ENCODE peak calls at places on chromosomes 16 and 17, in eight cellular contexts. N is AG09319, M is ACHN, A is left lobe of liver, S is activated T-cell treated with anti-CD3 and anti-CD28 coated beads for 4 hours, C is neural progenitor cell, D is T-helper 1 cell, O is memory B cell. U is an unnamed sample.

GRCh38 chr17:44345497-44346026 is 460 bp downstream of the GRN start:
- DNase-seq in N (no peak), M (peak; percentile 79), A (peak; percentile 58), S (no peak), C (peak; percentile 91), D (no peak), O (peak; percentile 69), U (peak; percentile 38)

GRCh38 chr17:80384078-80384960 is 30.6 kb upstream of the ENDOV start:
- DNase-seq in N (no peak), M (no peak), A (no peak), S (no peak), C (no peak), D (no peak), O (no peak), U (no peak)

GRCh38 chr16:79195948-79196347 is 404.6 kb downstream of the MAF start:
- DNase-seq in N (no peak), M (no peak), A (no peak), S (no peak), C (no peak), D (no peak), O (no peak), U (no peak)

GRCh38 chr16:87806608-87807546 is 41.1 kb upstream of the KLHDC4 start:
- DNase-seq in N (peak; percentile 90), M (peak; percentile 90), A (no peak), S (no peak), C (no peak), D (no peak), O (peak; percentile 52), U (peak; percentile 71)

GRCh38 chr17:40319651-40320550 is 10.9 kb downstream of the RARA start:
- DNase-seq in N (no peak), M (no peak), A (no peak), S (peak; percentile 80), C (no peak), D (peak; percentile 78), O (no peak), U (no peak)

GRCh38 chr17:29546085-29546484 is 20.8 kb downstream of the ABHD15 start:
- DNase-seq in N (no peak), M (no peak), A (no peak), S (no peak), C (no peak), D (no peak), O (no peak), U (peak; percentile 48)

GRCh38 chr16:81491522-81492188 is 47.0 kb downstream of the CMIP start:
- DNase-seq in N (no peak), M (no peak), A (no peak), S (no peak), C (no peak), D (no peak), O (no peak), U (no peak)

GRCh38 chr16:29687755-29688154 is 8.8 kb downstream of the QPRT start:
- DNase-seq in N (no peak), M (no peak), A (no peak), S (no peak), C (no peak), D (no peak), O (no peak), U (peak; percentile 28)

GRCh38 chr17:80724723-80725388 is 180.2 kb downstream of the RPTOR start:
- DNase-seq in N (no peak), M (peak; percentile 62), A (no peak), S (no peak), C (no peak), D (no peak), O (no peak), U (peak; percentile 82)

GRCh38 chr17:16919663-16920627 is 52.0 kb downstream of the TNFRSF13B start:
- DNase-seq in N (no peak), M (no peak), A (peak; percentile 24), S (no peak), C (no peak), D (no peak), O (no peak), U (no peak)

GRCh38 chr17:78717431-78717980 is 64.6 kb downstream of the CYTH1 start:
- DNase-seq in N (no peak), M (peak; percentile 34), A (peak; percentile 70), S (no peak), C (no peak), D (no peak), O (no peak), U (no peak)

GRCh38 chr16:74773431-74774222 is 993 bp downstream of the FA2H start:
- DNase-seq in N (no peak), M (no peak), A (no peak), S (no peak), C (no peak), D (no peak), O (no peak), U (no peak)

GRCh38 chr17:40707720-40708119 is 4.2 kb upstream of the KRT24 start:
- DNase-seq in N (no peak), M (no peak), A (no peak), S (no peak), C (no peak), D (no peak), O (no peak), U (no peak)

GRCh38 chr17:40224707-40225092 is 5.6 kb downstream of the WIPF2 start:
- DNase-seq in N (no peak), M (no peak), A (no peak), S (no peak), C (no peak), D (no peak), O (no peak), U (peak; percentile 89)

GRCh38 chr16:3065069-3065741 is at the start of gene IL32:
- DNase-seq in N (peak; percentile 34), M (peak; percentile 80), A (peak; percentile 87), S (peak; percentile 68), C (no peak), D (peak; percentile 38), O (no peak), U (peak; percentile 59)

GRCh38 chr16:82187829-82188228 is 17.8 kb upstream of the MPHOSPH6 start:
- DNase-seq in N (no peak), M (no peak), A (no peak), S (no peak), C (no peak), D (no peak), O (no peak), U (no peak)

GRCh38 chr16:31876955-31877828 is 3.6 kb downstream of the ZNF267 start:
- DNase-seq in N (peak; percentile 42), M (peak; percentile 87), A (no peak), S (no peak), C (no peak), D (no peak), O (no peak), U (peak; percentile 93)

GRCh38 chr16:67397451-67397801 is 4.1 kb upstream of the TPPP3 start:
- DNase-seq in N (no peak), M (no peak), A (no peak), S (no peak), C (no peak), D (no peak), O (no peak), U (no peak)

GRCh38 chr17:56112086-56112485 is 41.2 kb upstream of the ANKFN1 start:
- DNase-seq in N (peak; percentile 34), M (no peak), A (no peak), S (no peak), C (no peak), D (no peak), O (no peak), U (peak; percentile 27)

GRCh38 chr16:84888450-84888849 is 68.7 kb downstream of the CRISPLD2 start:
- DNase-seq in N (no peak), M (no peak), A (no peak), S (no peak), C (no peak), D (no peak), O (no peak), U (peak; percentile 61)

GRCh38 chr17:20077978-20078674 is 69.0 kb downstream of the SPECC1 start:
- DNase-seq in N (no peak), M (no peak), A (no peak), S (no peak), C (no peak), D (no peak), O (no peak), U (no peak)